ENCODE peak calls at places on chromosomes 3 and 15, in seven cellular contexts. R is H9; I is AG08396; P is B cell; X is EH; Y is activated CD4-positive, alpha-beta T cell treated with anti-CD3 and anti-CD28 coated beads, Interleukin-2, amount 50 U/mL, for 24 hours; U is endothelial cell. B is an unnamed sample.

GRCh38 chr15:90201150-90201943 is at the start of gene SEMA4B:
- DNase-seq in R (peak; percentile 85), I (peak; percentile 92), P (peak; percentile 86), X (peak; percentile 67), Y (peak; percentile 43), U (peak; percentile 57), B (no peak)

GRCh38 chr3:4575413-4575812 is 82.3 kb downstream of the ITPR1 start:
- DNase-seq in R (no peak), I (no peak), P (no peak), X (no peak), Y (no peak), U (no peak), B (no peak)

GRCh38 chr15:29944925-29945324 is 122.7 kb upstream of the TJP1 start:
- DNase-seq in R (no peak), I (no peak), P (no peak), X (no peak), Y (no peak), U (no peak), B (no peak)

GRCh38 chr3:13011369-13012227 is 61.6 kb downstream of the IQSEC1 start:
- DNase-seq in R (no peak), I (no peak), P (peak; percentile 90), X (no peak), Y (peak; percentile 60), U (no peak), B (no peak)

GRCh38 chr15:93028632-93029612 is 60.1 kb downstream of the RGMA start:
- DNase-seq in R (no peak), I (peak; percentile 83), P (no peak), X (peak; percentile 77), Y (no peak), U (no peak), B (peak; percentile 69)

GRCh38 chr3:189839576-189839975 is 208.4 kb downstream of the TP63 start:
- DNase-seq in R (no peak), I (no peak), P (no peak), X (peak; percentile 20), Y (no peak), U (no peak), B (peak; percentile 47)

GRCh38 chr15:98548172-98548971 is 100.0 kb upstream of the IGF1R start:
- DNase-seq in R (peak; percentile 83), I (peak; percentile 86), P (peak; percentile 31), X (peak; percentile 76), Y (peak; percentile 13), U (peak; percentile 56), B (no peak)

GRCh38 chr3:24245056-24245455 is 249.6 kb downstream of the THRB start:
- DNase-seq in R (no peak), I (no peak), P (no peak), X (no peak), Y (no peak), U (no peak), B (no peak)

GRCh38 chr3:50164056-50164455 is 8.9 kb downstream of the SEMA3F start:
- DNase-seq in R (no peak), I (peak; percentile 94), P (no peak), X (peak; percentile 98), Y (no peak), U (no peak), B (peak; percentile 65)

GRCh38 chr3:100708989-100709839 is at the start of gene TFG:
- DNase-seq in R (peak; percentile 97), I (peak; percentile 100), P (peak; percentile 99), X (peak; percentile 99), Y (peak; percentile 95), U (peak; percentile 97), B (peak; percentile 95)

GRCh38 chr15:60389261-60390077 is 8.3 kb downstream of the ANXA2 start:
- DNase-seq in R (no peak), I (no peak), P (no peak), X (no peak), Y (no peak), U (no peak), B (no peak)

GRCh38 chr15:23690450-23690852 is 3.3 kb upstream of the NDN start:
- DNase-seq in R (peak; percentile 61), I (peak; percentile 62), P (no peak), X (peak; percentile 6), Y (no peak), U (no peak), B (peak; percentile 12)

GRCh38 chr3:69770976-69771634 is 31.8 kb downstream of the MITF start:
- DNase-seq in R (no peak), I (no peak), P (no peak), X (peak; percentile 94), Y (no peak), U (no peak), B (no peak)

GRCh38 chr3:13588971-13589370 is 40.0 kb downstream of the FBLN2 start:
- DNase-seq in R (no peak), I (no peak), P (no peak), X (peak; percentile 62), Y (no peak), U (no peak), B (no peak)

GRCh38 chr3:88235102-88235501 is 85.3 kb downstream of the C3orf38 start:
- DNase-seq in R (no peak), I (no peak), P (no peak), X (no peak), Y (no peak), U (no peak), B (no peak)

GRCh38 chr3:33377931-33378330 is 62.3 kb downstream of the UBP1 start:
- DNase-seq in R (no peak), I (peak; percentile 55), P (no peak), X (peak; percentile 90), Y (no peak), U (no peak), B (no peak)

GRCh38 chr3:14284694-14285404 is 106.2 kb downstream of the LSM3 start:
- DNase-seq in R (no peak), I (no peak), P (no peak), X (no peak), Y (no peak), U (no peak), B (no peak)

GRCh38 chr15:39357478-39358268 is 223.2 kb upstream of the THBS1 start:
- DNase-seq in R (no peak), I (peak; percentile 10), P (no peak), X (peak; percentile 62), Y (no peak), U (no peak), B (no peak)

GRCh38 chr15:85477730-85478129 is 97.3 kb downstream of the AKAP13 start:
- DNase-seq in R (no peak), I (peak; percentile 20), P (no peak), X (peak; percentile 41), Y (no peak), U (no peak), B (no peak)

GRCh38 chr3:30112904-30113484 is 493.4 kb upstream of the TGFBR2 start:
- DNase-seq in R (no peak), I (no peak), P (peak; percentile 51), X (peak; percentile 61), Y (no peak), U (no peak), B (peak; percentile 21)

GRCh38 chr3:159486580-159486979 is 502.1 kb upstream of the IL12A start:
- DNase-seq in R (peak; percentile 64), I (peak; percentile 12), P (no peak), X (peak; percentile 6), Y (no peak), U (peak; percentile 12), B (no peak)

B was measured in AG04449.